ENCODE peak calls at places on chromosome 22, in eight cellular contexts. R, D, N, Y, C, Q, F and Z are unnamed samples.

GRCh38 chr22:23553438-23553837 is 26.7 kb downstream of the IGLL1 start:
- DNase-seq in R (no peak), D (no peak), N (no peak), Y (no peak), C (no peak), Q (no peak), F (no peak), Z (no peak)

GRCh38 chr22:27329471-27329870 is 472.1 kb downstream of the MN1 start:
- DNase-seq in R (no peak), D (no peak), N (no peak), Y (no peak), C (no peak), Q (no peak), F (no peak), Z (no peak)

GRCh38 chr22:20526628-20527355 is 19.4 kb downstream of the MED15 start:
- DNase-seq in R (peak; percentile 97), D (no peak), N (no peak), Y (no peak), C (no peak), Q (no peak), F (peak; percentile 57), Z (no peak)

GRCh38 chr22:23065495-23066122 is 4.7 kb upstream of the GNAZ start:
- DNase-seq in R (no peak), D (no peak), N (no peak), Y (peak; percentile 48), C (peak; percentile 1), Q (peak; percentile 6), F (no peak), Z (peak; percentile 6)

GRCh38 chr22:37328017-37328416 is 45.7 kb downstream of the CYTH4 start:
- DNase-seq in R (peak; percentile 18), D (no peak), N (no peak), Y (no peak), C (no peak), Q (no peak), F (peak; percentile 93), Z (no peak)

GRCh38 chr22:37370306-37370979 is 56.8 kb downstream of the ELFN2 start:
- DNase-seq in R (no peak), D (peak; percentile 30), N (no peak), Y (peak; percentile 72), C (peak; percentile 19), Q (no peak), F (no peak), Z (no peak)

GRCh38 chr22:44273175-44273574 is 39.6 kb downstream of the SHISAL1 start:
- DNase-seq in R (no peak), D (no peak), N (no peak), Y (no peak), C (no peak), Q (no peak), F (no peak), Z (no peak)

GRCh38 chr22:30390974-30391691 is 3.9 kb upstream of the RNF215 start:
- DNase-seq in R (peak; percentile 71), D (peak; percentile 80), N (no peak), Y (no peak), C (peak; percentile 15), Q (peak; percentile 37), F (peak; percentile 77), Z (peak; percentile 76)

DNA sequence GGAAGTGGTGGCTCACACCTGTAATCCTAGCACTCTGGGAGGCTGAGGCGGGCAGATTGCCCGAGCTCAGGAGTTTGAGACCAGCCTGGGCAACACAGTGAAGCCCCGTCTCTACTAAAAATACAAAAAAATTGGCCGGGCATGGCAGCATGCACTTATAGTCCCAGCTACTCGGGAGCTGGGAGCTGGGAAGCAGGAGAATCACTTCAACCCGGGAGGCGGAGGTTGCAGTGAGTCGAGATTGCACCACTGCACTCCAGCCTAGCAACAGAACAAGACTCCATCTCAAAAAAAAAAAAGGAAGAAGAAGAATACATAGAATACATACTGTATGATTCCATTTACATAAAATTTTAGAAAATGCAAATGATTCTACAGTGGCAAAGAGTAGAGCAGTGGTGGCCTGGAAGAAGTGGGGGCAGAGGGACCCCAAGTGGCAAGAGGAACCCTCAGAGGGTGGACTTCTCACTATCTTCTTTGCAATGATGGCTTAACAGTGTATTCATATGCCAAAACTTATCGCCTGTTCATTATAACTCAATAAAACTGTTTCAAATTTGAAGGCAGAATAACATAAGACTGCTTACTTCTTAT is 22.0 kb downstream of the PACSIN2 start:
- DNase-seq in R (no peak), D (no peak), N (no peak), Y (peak; percentile 64), C (no peak), Q (no peak), F (no peak), Z (no peak)
- H3K4me1 ChIP-seq in R (peaks cover 17% of the 10 kb centered on the region), D (peaks cover 43% of the 10 kb centered on the region), N (peaks cover 10% of the 10 kb centered on the region), Y (no peaks in the 10 kb centered on the region), C (peaks cover 57% of the 10 kb centered on the region), Q (no peaks in the 10 kb centered on the region), F (peaks cover 50% of the 10 kb centered on the region), Z (no peaks in the 10 kb centered on the region)

GRCh38 chr22:49394116-49394785 is 433.4 kb downstream of the BRD1 start:
- DNase-seq in R (no peak), D (no peak), N (no peak), Y (peak; percentile 32), C (no peak), Q (no peak), F (no peak), Z (no peak)
- H3K9me3 ChIP-seq in R (no peaks in the 10 kb centered on the region), D (no peaks in the 10 kb centered on the region), N (no peaks in the 10 kb centered on the region), Y (no peaks in the 10 kb centered on the region), C (no peaks in the 10 kb centered on the region), Q (no peaks in the 10 kb centered on the region), F (no peaks in the 10 kb centered on the region), Z (peaks cover 3% of the 10 kb centered on the region)

GRCh38 chr22:35616043-35616442 is 1.1 kb downstream of the MB start:
- DNase-seq in R (no peak), D (no peak), N (no peak), Y (no peak), C (no peak), Q (no peak), F (no peak), Z (no peak)
- H3K4me1 ChIP-seq in R (peaks cover 11% of the 10 kb centered on the region), D (no peaks in the 10 kb centered on the region), N (peaks cover 7% of the 10 kb centered on the region), Y (no peaks in the 10 kb centered on the region), C (peaks cover 35% of the 10 kb centered on the region), Q (no peaks in the 10 kb centered on the region), F (peaks cover 1% of the 10 kb centered on the region), Z (no peaks in the 10 kb centered on the region)

GRCh38 chr22:47355388-47355725 is 592.9 kb downstream of the TBC1D22A start:
- DNase-seq in R (no peak), D (no peak), N (no peak), Y (no peak), C (no peak), Q (no peak), F (no peak), Z (no peak)
- H3K9me3 ChIP-seq in R (no peaks in the 10 kb centered on the region), D (no peaks in the 10 kb centered on the region), N (no peaks in the 10 kb centered on the region), Y (no peaks in the 10 kb centered on the region), C (no peaks in the 10 kb centered on the region), Q (no peaks in the 10 kb centered on the region), F (no peaks in the 10 kb centered on the region), Z (no peaks in the 10 kb centered on the region)